ENCODE peak calls at places on chromosomes 3 and 15, in nine cellular contexts. X, C, R, T, U, F, D, Z and N are unnamed samples.
A peak's percentile ranks its signal among the peaks of the same experiment; 100 is the strongest.

GRCh38 chr3:179769411-179770247 is 116.8 kb downstream of the USP13 start:
- DNase-seq in X (no peak), C (no peak), R (no peak), T (no peak), U (no peak), F (no peak), D (no peak), Z (peak; percentile 28), N (no peak)

GRCh38 chr3:154242766-154243165 is 81.5 kb downstream of the DHX36 start:
- DNase-seq in X (no peak), C (no peak), R (no peak), T (no peak), U (no peak), F (no peak), D (no peak), Z (peak; percentile 7), N (no peak)

GRCh38 chr3:102200126-102200525 is 234.7 kb upstream of the ZPLD1 start:
- DNase-seq in X (no peak), C (no peak), R (no peak), T (peak; percentile 40), U (no peak), F (no peak), D (peak; percentile 51), Z (no peak), N (no peak)

GRCh38 chr15:93955197-93955596 is 276.2 kb upstream of the MCTP2 start:
- DNase-seq in X (no peak), C (no peak), R (no peak), T (no peak), U (no peak), F (peak; percentile 61), D (no peak), Z (no peak), N (no peak)

GRCh38 chr15:90463381-90463780 is 66.3 kb upstream of the CRTC3 start:
- DNase-seq in X (no peak), C (no peak), R (no peak), T (peak; percentile 90), U (no peak), F (no peak), D (peak; percentile 45), Z (peak; percentile 84), N (no peak)

GRCh38 chr15:33581032-33581431 is 270.3 kb downstream of the RYR3 start:
- DNase-seq in X (no peak), C (no peak), R (no peak), T (peak; percentile 33), U (no peak), F (no peak), D (peak; percentile 9), Z (peak; percentile 92), N (no peak)

GRCh38 chr3:151751161-151751560 is 17.4 kb downstream of the AADACL2 start:
- DNase-seq in X (no peak), C (no peak), R (no peak), T (peak; percentile 82), U (no peak), F (no peak), D (peak; percentile 4), Z (peak; percentile 74), N (no peak)

GRCh38 chr3:76078101-76078500 is 292.8 kb upstream of the ZNF717 start:
- DNase-seq in X (no peak), C (no peak), R (no peak), T (no peak), U (no peak), F (no peak), D (no peak), Z (no peak), N (no peak)

GRCh38 chr15:70266412-70267089 is 168.8 kb upstream of the TLE3 start:
- DNase-seq in X (no peak), C (no peak), R (peak; percentile 78), T (peak; percentile 44), U (peak; percentile 87), F (no peak), D (no peak), Z (no peak), N (peak; percentile 98)

GRCh38 chr3:170751894-170752283 is 118.1 kb downstream of the RPL22L1 start:
- DNase-seq in X (no peak), C (no peak), R (no peak), T (no peak), U (no peak), F (no peak), D (no peak), Z (no peak), N (no peak)

GRCh38 chr3:112086018-112086854 is at the start of gene C3orf52:
- DNase-seq in X (peak; percentile 11), C (peak; percentile 91), R (peak; percentile 87), T (peak; percentile 67), U (peak; percentile 96), F (peak; percentile 56), D (peak; percentile 89), Z (peak; percentile 66), N (peak; percentile 48)

GRCh38 chr3:137020888-137021287 is 63.1 kb downstream of the IL20RB start:
- DNase-seq in X (no peak), C (no peak), R (no peak), T (no peak), U (no peak), F (no peak), D (no peak), Z (no peak), N (no peak)

GRCh38 chr3:42853056-42853455 is 22.6 kb downstream of the CYP8B1 start:
- DNase-seq in X (no peak), C (no peak), R (no peak), T (no peak), U (no peak), F (no peak), D (no peak), Z (no peak), N (no peak)

GRCh38 chr3:126135398-126136076 is 44.8 kb downstream of the ALDH1L1 start:
- DNase-seq in X (no peak), C (peak; percentile 9), R (no peak), T (no peak), U (peak; percentile 78), F (no peak), D (no peak), Z (no peak), N (peak; percentile 37)

GRCh38 chr15:77983091-77983707 is 94.3 kb downstream of the TBC1D2B start:
- DNase-seq in X (no peak), C (no peak), R (no peak), T (no peak), U (no peak), F (no peak), D (no peak), Z (no peak), N (no peak)

GRCh38 chr15:36841154-36841553 is 259.2 kb downstream of the MEIS2 start:
- DNase-seq in X (no peak), C (no peak), R (no peak), T (no peak), U (no peak), F (no peak), D (no peak), Z (no peak), N (no peak)

GRCh38 chr3:47578691-47579632 is at the start of gene CSPG5:
- DNase-seq in X (no peak), C (peak; percentile 35), R (no peak), T (no peak), U (peak; percentile 90), F (no peak), D (peak; percentile 8), Z (no peak), N (no peak)

GRCh38 chr3:66392966-66393485 is 107.8 kb downstream of the LRIG1 start:
- DNase-seq in X (no peak), C (no peak), R (no peak), T (no peak), U (no peak), F (no peak), D (no peak), Z (no peak), N (no peak)